ENCODE peak calls at places on chromosomes 5 and 9, in ten cellular contexts. S is A549, G is astrocyte of the cerebellum, U is tibial artery, W is tibial nerve, Y is cardiac fibroblast, Q is foreskin fibroblast, P is fibroblast of mammary gland, L is brain microvascular endothelial cell, F is keratinocyte. O is an unnamed sample.

GRCh38 chr5:175337680-175338079 is 106.3 kb downstream of the DRD1 start:
- DNase-seq in F (no peak), W (no peak), L (no peak), G (no peak), Y (no peak), S (no peak), U (no peak), P (no peak), Q (no peak), O (no peak)

GRCh38 chr9:95031711-95032461 is 285.6 kb downstream of the FANCC start:
- DNase-seq in L (no peak), F (no peak), P (no peak), W (no peak), S (no peak), Y (no peak), G (no peak), U (no peak), Q (no peak), O (no peak)

GRCh38 chr9:102514541-102514940 is 480.6 kb upstream of the CYLC2 start:
- DNase-seq in F (no peak), S (no peak), G (no peak), P (no peak), Q (no peak), L (no peak), U (no peak), W (no peak), Y (no peak), O (no peak)

GRCh38 chr5:125012727-125013451 is 266.4 kb upstream of the ZNF608 start:
- DNase-seq in U (no peak), F (no peak), W (no peak), P (no peak), Q (peak), G (no peak), Y (no peak), S (no peak), L (no peak), O (no peak)

GRCh38 chr5:159553792-159554191 is 223.5 kb upstream of the IL12B start:
- DNase-seq in Q (no peak), P (no peak), L (no peak), W (no peak), G (no peak), Y (no peak), F (no peak), S (no peak), U (no peak), O (no peak)

GRCh38 chr9:106707291-106707690 is 155.7 kb upstream of the ZNF462 start:
- DNase-seq in U (no peak), F (no peak), S (no peak), Q (no peak), P (peak), G (no peak), L (no peak), Y (peak), W (no peak), O (no peak)

GRCh38 chr5:69364414-69364813 is 4.9 kb downstream of the AK6 start:
- DNase-seq in P (peak), Q (peak), Y (peak), U (no peak), G (no peak), F (no peak), L (peak), S (peak), W (no peak), O (peak)

GRCh38 chr9:21964925-21965385 is 29.2 kb downstream of the CDKN2A start:
- DNase-seq in L (no peak), Y (peak), Q (peak), G (no peak), W (no peak), F (no peak), P (peak), U (no peak), S (no peak), O (peak)

GRCh38 chr9:14433293-14433818 is 119.4 kb upstream of the NFIB start:
- DNase-seq in Y (peak), G (no peak), F (no peak), W (no peak), P (no peak), U (no peak), Q (peak), S (no peak), L (no peak), O (peak)

GRCh38 chr9:110619831-110620230 is 40.3 kb upstream of the SVEP1 start:
- DNase-seq in F (no peak), Q (peak), U (no peak), W (no peak), Y (peak), S (no peak), P (peak), L (peak), G (peak), O (peak)

GRCh38 chr9:117547904-117548303 is 133.0 kb upstream of the ASTN2 start:
- DNase-seq in L (no peak), P (no peak), G (no peak), U (no peak), Q (no peak), Y (no peak), F (no peak), W (no peak), S (no peak), O (no peak)

GRCh38 chr9:26935847-26936246 is 11.2 kb downstream of the PLAA start:
- DNase-seq in Q (no peak), S (no peak), F (no peak), P (no peak), U (no peak), L (no peak), Y (no peak), W (no peak), G (no peak), O (no peak)

GRCh38 chr5:126376443-126376842 is 46.8 kb upstream of the GRAMD2B start:
- DNase-seq in Y (no peak), Q (no peak), S (no peak), P (no peak), U (no peak), G (no peak), L (no peak), W (no peak), F (no peak), O (peak)

GRCh38 chr5:64923151-64923685 is 154.5 kb downstream of the CWC27 start:
- DNase-seq in W (no peak), P (peak), S (no peak), Y (peak), G (peak), F (no peak), U (no peak), Q (peak), L (peak), O (no peak)

GRCh38 chr5:121024416-121025311 is 560.6 kb downstream of the PRR16 start:
- DNase-seq in S (no peak), W (no peak), Q (no peak), P (no peak), G (no peak), U (no peak), L (no peak), F (no peak), Y (no peak), O (no peak)

GRCh38 chr9:93303258-93303771 is 119.4 kb downstream of the WNK2 start:
- DNase-seq in W (no peak), G (no peak), F (no peak), U (peak), L (no peak), P (no peak), Q (no peak), S (no peak), Y (no peak), O (no peak)

GRCh38 chr5:149860801-149861322 is 83.7 kb downstream of the PDE6A start:
- DNase-seq in L (no peak), U (no peak), Y (peak), W (no peak), Q (no peak), G (peak), F (no peak), S (no peak), P (peak), O (no peak)

GRCh38 chr5:7871560-7872113 is 2.7 kb downstream of the MTRR start:
- DNase-seq in Q (no peak), F (no peak), Y (no peak), S (no peak), P (no peak), L (no peak), W (no peak), U (no peak), G (no peak), O (no peak)

GRCh38 chr9:26462213-26462612 is 430.4 kb downstream of the CAAP1 start:
- DNase-seq in U (no peak), Y (peak), W (no peak), S (no peak), F (no peak), P (no peak), G (no peak), Q (no peak), L (no peak), O (no peak)

GRCh38 chr9:16510506-16510905 is 360.0 kb downstream of the BNC2 start:
- DNase-seq in L (no peak), S (no peak), Y (no peak), G (no peak), F (no peak), P (no peak), W (no peak), U (no peak), Q (no peak), O (no peak)

GRCh38 chr5:107451028-107451427 is 219.7 kb downstream of the EFNA5 start:
- DNase-seq in U (no peak), L (no peak), Q (no peak), G (no peak), S (no peak), F (no peak), W (no peak), Y (no peak), P (no peak), O (no peak)

GRCh38 chr5:62650197-62650596 is 71.6 kb downstream of the LRRC70 start:
- DNase-seq in Q (peak), G (no peak), W (no peak), S (no peak), U (no peak), F (no peak), P (no peak), L (no peak), Y (no peak), O (no peak)

GRCh38 chr9:99748251-99748650 is 73.4 kb upstream of the NR4A3 start:
- DNase-seq in W (no peak), Y (peak), Q (peak), F (no peak), S (no peak), P (peak), U (no peak), L (no peak), G (no peak), O (no peak)

GRCh38 chr9:96219615-96220257 is 82.2 kb downstream of the HSD17B3 start:
- DNase-seq in F (no peak), W (no peak), P (peak), U (peak), G (no peak), S (peak), Q (peak), L (no peak), Y (peak), O (peak)

GRCh38 chr9:96217358-96217755 is 84.6 kb downstream of the HSD17B3 start:
- DNase-seq in Q (no peak), S (no peak), G (no peak), U (peak), F (no peak), Y (no peak), L (peak), P (no peak), W (no peak), O (peak)

GRCh38 chr9:96218821-96219614 is 83.0 kb downstream of the HSD17B3 start:
- DNase-seq in S (no peak), G (no peak), U (peak), F (no peak), L (no peak), W (no peak), P (no peak), Q (no peak), Y (no peak), O (no peak)

GRCh38 chr9:96216618-96217017 is 85.4 kb downstream of the HSD17B3 start:
- DNase-seq in S (no peak), Q (no peak), W (no peak), F (no peak), Y (no peak), U (peak), G (no peak), L (no peak), P (no peak), O (no peak)

GRCh38 chr9:96217756-96218693 is 84.0 kb downstream of the HSD17B3 start:
- DNase-seq in W (peak), Y (peak), U (peak), Q (peak), P (peak), G (no peak), S (peak), F (no peak), L (peak), O (peak)
- TF ChIP-seq CTCF in W (peak), Y (peak), U (peak), Q (peak), P (peak), G (peak), S (peak), F (peak), L (peak), O (peak)

GRCh38 chr9:129885018-129885669 is 49.9 kb downstream of the USP20 start:
- DNase-seq in G (no peak), Q (peak), Y (no peak), S (no peak), U (no peak), P (no peak), F (no peak), L (no peak), W (peak), O (no peak)
- H3K4me3 ChIP-seq in G (no peak), Q (no peak), Y (peak), S (peak), U (peak), P (peak), F (peak), L (peak), W (peak), O (peak)

DNA sequence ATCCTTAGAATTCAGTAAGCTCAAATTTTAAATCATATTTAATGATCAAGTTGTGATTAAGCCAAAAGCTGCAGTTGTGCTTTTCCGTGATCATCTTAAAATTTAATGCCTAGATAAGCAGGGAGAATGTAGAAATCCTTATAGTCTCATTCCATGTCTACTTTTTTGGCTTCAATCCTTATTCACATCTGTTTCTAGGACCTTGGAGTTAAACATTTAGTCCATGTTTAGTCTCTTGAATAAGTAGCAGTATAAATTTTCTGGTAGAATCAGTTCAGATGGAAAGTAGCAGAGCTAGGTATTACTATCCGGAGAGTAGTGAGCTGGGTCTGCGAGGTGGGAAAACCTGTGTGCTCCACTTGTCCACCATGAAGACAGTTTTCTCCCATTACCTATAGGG is 59.3 kb upstream of the RIOK2 start:
- DNase-seq in S (no peak), L (no peak), W (no peak), G (no peak), Y (no peak), F (no peak), P (no peak), Q (peak), U (no peak), O (no peak)
- TF ChIP-seq CTCF in S (no peak), L (no peak), W (no peak), G (no peak), Y (no peak), F (no peak), P (no peak), Q (no peak), U (no peak), O (no peak)

DNA sequence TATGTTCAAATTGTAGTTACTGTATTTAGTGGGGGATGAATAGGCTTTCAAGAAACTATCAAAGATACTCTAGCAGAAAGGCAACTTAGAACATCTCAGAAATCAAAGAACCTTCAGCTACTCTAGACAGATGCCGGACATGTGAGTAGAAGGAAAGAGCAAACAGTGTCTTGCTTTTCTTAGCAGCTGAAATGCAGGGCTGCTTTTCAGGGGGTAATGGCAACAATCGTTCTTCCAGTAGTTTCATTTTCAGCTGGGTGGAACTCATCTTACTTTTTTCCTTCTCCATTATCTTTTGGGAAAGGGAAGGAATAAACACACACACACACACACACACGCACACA is 281.6 kb downstream of the CRB2 start:
- DNase-seq in L (peak), Y (peak), G (peak), W (no peak), U (no peak), Q (peak), S (no peak), F (no peak), P (peak), O (peak)
- H3K4me3 ChIP-seq in L (no peak), Y (no peak), G (no peak), W (peak), U (no peak), Q (peak), S (no peak), F (no peak), P (peak), O (peak)

GRCh38 chr5:34916518-34916917 is 1.0 kb downstream of the BRIX1 start:
- DNase-seq in P (no peak), W (no peak), U (no peak), L (no peak), F (no peak), G (no peak), Q (no peak), S (no peak), Y (no peak), O (no peak)

GRCh38 chr5:34915856-34916192 is 313 bp downstream of the BRIX1 start:
- DNase-seq in G (no peak), L (no peak), Y (no peak), S (peak), Q (no peak), P (no peak), F (no peak), W (no peak), U (no peak), O (no peak)

GRCh38 chr5:34913072-34913471 is 2.2 kb downstream of the RAD1 start:
- DNase-seq in Y (no peak), F (no peak), G (no peak), L (no peak), S (no peak), W (no peak), P (peak), U (no peak), Q (no peak), O (peak)

GRCh38 chr5:34914671-34915138 is 599 bp downstream of the RAD1 start:
- DNase-seq in U (no peak), G (no peak), P (peak), Q (peak), S (peak), W (no peak), L (peak), Y (peak), F (no peak), O (peak)

DNA sequence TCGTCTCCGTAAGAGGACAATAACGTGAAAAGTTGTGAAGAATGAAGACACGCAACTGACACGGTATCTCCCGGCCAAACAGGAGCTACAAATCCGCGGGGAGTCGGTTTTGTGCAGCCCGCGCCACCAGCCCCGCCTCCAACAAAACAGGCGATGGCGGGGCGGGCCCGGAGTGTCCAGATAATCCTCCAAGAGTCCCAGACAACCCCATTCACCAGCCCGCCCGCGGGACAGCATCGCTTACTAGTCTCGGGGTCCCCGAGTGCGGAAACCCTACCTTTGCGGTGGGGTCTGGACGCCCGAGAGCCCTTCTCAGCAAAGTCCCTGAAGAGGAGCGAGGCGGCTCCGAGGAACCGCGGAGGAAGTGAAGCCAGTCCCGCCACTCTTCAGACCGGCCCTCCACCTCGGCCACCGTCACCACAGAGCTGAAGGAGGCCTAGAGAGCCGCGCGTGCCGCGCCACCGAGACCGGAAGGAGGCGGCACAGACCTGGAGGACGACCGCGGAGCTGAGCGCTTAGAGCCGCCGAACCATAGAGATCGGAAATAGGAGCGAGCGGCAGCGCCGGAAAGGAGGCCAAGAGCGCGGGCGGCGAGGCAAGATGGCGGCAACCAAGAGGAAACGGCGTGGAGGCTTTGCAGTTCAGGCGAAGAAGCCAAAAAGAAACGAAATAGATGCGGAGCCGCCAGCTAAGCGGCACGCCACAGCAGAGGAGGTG is at the start of the genes BRIX1 and RAD1:
- DNase-seq in Q (peak), P (peak), U (peak), W (peak), S (peak), G (peak), Y (peak), L (peak), F (no peak), O (peak)
- TF ChIP-seq CTCF in Q (no peak), P (no peak), U (no peak), W (peak), S (no peak), G (peak), Y (no peak), L (peak), F (no peak), O (no peak)

GRCh38 chr5:320524-321232 is 836 bp upstream of the AHRR start:
- DNase-seq in Q (no peak), P (no peak), Y (no peak), S (no peak), W (no peak), L (no peak), U (no peak), G (no peak), F (no peak), O (no peak)

GRCh38 chr5:321233-321725 is at the start of gene AHRR:
- DNase-seq in Y (peak), Q (peak), P (peak), W (no peak), U (no peak), S (peak), G (no peak), F (no peak), L (peak), O (peak)

GRCh38 chr5:322942-323879 is 1.7 kb downstream of the AHRR start:
- DNase-seq in Y (no peak), S (no peak), F (no peak), W (no peak), U (no peak), G (no peak), Q (peak), P (no peak), L (no peak), O (no peak)

GRCh38 chr5:322281-322941 is 897 bp downstream of the AHRR start:
- DNase-seq in Q (peak), G (no peak), P (no peak), S (no peak), Y (peak), L (no peak), U (no peak), F (no peak), W (no peak), O (peak)

DNA sequence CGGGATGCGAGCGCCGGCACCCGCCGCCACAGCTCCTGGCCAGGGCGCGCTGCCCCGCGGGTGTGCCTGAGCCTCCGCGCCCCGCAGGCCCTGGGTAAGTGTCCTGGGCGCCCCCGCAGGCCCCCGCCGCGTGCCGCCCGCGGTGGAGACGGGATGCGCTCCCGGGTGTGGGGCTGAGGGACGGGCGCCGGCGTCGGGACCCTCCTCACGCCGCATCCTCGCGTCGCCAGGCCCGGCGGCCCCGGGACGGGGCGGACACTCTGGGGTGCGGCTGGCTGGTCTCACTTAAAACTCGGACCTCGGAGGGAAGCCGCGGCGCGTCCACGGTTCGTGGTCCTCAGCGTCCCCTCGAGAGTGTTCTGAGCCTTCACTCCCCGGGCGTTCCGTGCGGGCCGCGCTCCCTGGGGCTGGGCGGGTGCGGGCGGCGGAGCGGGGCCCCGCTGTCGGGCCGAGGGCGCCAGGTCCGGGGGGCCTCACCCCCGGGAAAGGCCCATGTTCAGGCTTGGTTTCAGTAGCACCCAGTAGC is 275 bp downstream of the AHRR start:
- DNase-seq in U (no peak), F (no peak), Q (no peak), L (no peak), Y (no peak), W (no peak), S (no peak), P (no peak), G (no peak), O (no peak)
- H3K4me3 ChIP-seq in U (peak), F (peak), Q (peak), L (peak), Y (peak), W (peak), S (peak), P (peak), G (peak), O (peak)

GRCh38 chr9:114233806-114234205 is 78.5 kb downstream of the COL27A1 start:
- DNase-seq in Y (no peak), P (no peak), U (peak), G (no peak), W (no peak), F (no peak), Q (peak), L (no peak), S (no peak), O (peak)
- TF ChIP-seq CTCF in Y (no peak), P (no peak), U (peak), G (no peak), W (peak), F (no peak), Q (no peak), L (no peak), S (no peak), O (peak)

GRCh38 chr5:51378061-51378409 is 5.2 kb upstream of the ISL1 start:
- DNase-seq in Y (no peak), S (no peak), Q (no peak), W (no peak), F (no peak), L (no peak), G (no peak), U (no peak), P (no peak), O (no peak)
- H3K4me3 ChIP-seq in Y (no peak), S (no peak), Q (no peak), W (no peak), F (no peak), L (no peak), G (no peak), U (no peak), P (no peak), O (no peak)

GRCh38 chr5:11048760-11049159 is 287.7 kb upstream of the DAP start:
- DNase-seq in Y (no peak), U (no peak), G (no peak), L (no peak), Q (no peak), S (no peak), W (no peak), F (no peak), P (no peak), O (no peak)
- TF ChIP-seq CTCF in Y (no peak), U (no peak), G (no peak), L (peak), Q (peak), S (no peak), W (no peak), F (no peak), P (peak), O (no peak)

O was measured in fibroblast of the aortic adventitia.